ENCODE peak calls at places on chromosomes 3 and 15, in six cellular contexts. One of them, this sample, is unnamed.

GRCh38 chr3:73520931-73521461 is 103.7 kb downstream of the PDZRN3 start:
- DNase-seq in HepG2: no peak
- DNase-seq in endothelial cell of umbilical vein: no peak
- DNase-seq in stomach: no peak
- DNase-seq in HCT116: no peak
- DNase-seq in GM12878: no peak
- DNase-seq in this sample: peak; percentile 97

GRCh38 chr15:74928771-74929198 is 9.1 kb downstream of the COX5A start:
- DNase-seq in HCT116: no peak
- DNase-seq in GM12878: no peak
- DNase-seq in endothelial cell of umbilical vein: no peak
- DNase-seq in HepG2: peak; percentile 78
- DNase-seq in stomach: no peak
- DNase-seq in this sample: no peak

GRCh38 chr3:106635271-106635670 is 742.0 kb upstream of the CCDC54 start:
- DNase-seq in HCT116: no peak
- DNase-seq in GM12878: no peak
- DNase-seq in endothelial cell of umbilical vein: no peak
- DNase-seq in stomach: no peak
- DNase-seq in HepG2: no peak
- DNase-seq in this sample: no peak

GRCh38 chr3:140529096-140529495 is 148.8 kb upstream of the TRIM42 start:
- DNase-seq in HepG2: no peak
- DNase-seq in stomach: no peak
- DNase-seq in GM12878: no peak
- DNase-seq in HCT116: no peak
- DNase-seq in endothelial cell of umbilical vein: no peak
- DNase-seq in this sample: no peak

GRCh38 chr3:42902257-42902656 is 3.7 kb upstream of the ZNF662 start:
- DNase-seq in stomach: no peak
- DNase-seq in GM12878: no peak
- DNase-seq in HCT116: no peak
- DNase-seq in endothelial cell of umbilical vein: no peak
- DNase-seq in HepG2: no peak
- DNase-seq in this sample: no peak

GRCh38 chr15:40310001-40310959 is 2.5 kb upstream of the PLCB2 start:
- DNase-seq in HepG2: peak; percentile 46
- DNase-seq in stomach: peak; percentile 59
- DNase-seq in HCT116: peak; percentile 40
- DNase-seq in GM12878: peak; percentile 17
- DNase-seq in endothelial cell of umbilical vein: peak; percentile 55
- DNase-seq in this sample: peak; percentile 72

GRCh38 chr3:31412832-31413231 is 119.9 kb upstream of the STT3B start:
- DNase-seq in GM12878: no peak
- DNase-seq in HCT116: no peak
- DNase-seq in stomach: no peak
- DNase-seq in HepG2: no peak
- DNase-seq in endothelial cell of umbilical vein: no peak
- DNase-seq in this sample: no peak

GRCh38 chr3:58306662-58307286 is 454 bp downstream of the HTD2 start:
- DNase-seq in HCT116: no peak
- DNase-seq in endothelial cell of umbilical vein: peak; percentile 40
- DNase-seq in GM12878: no peak
- DNase-seq in HepG2: peak; percentile 55
- DNase-seq in stomach: peak; percentile 30
- DNase-seq in this sample: peak; percentile 70

GRCh38 chr3:39255503-39256325 is 24.1 kb downstream of the CX3CR1 start:
- DNase-seq in endothelial cell of umbilical vein: no peak
- DNase-seq in GM12878: peak; percentile 90
- DNase-seq in HepG2: no peak
- DNase-seq in stomach: no peak
- DNase-seq in HCT116: no peak
- DNase-seq in this sample: no peak

GRCh38 chr3:63975705-63976104 is 47.6 kb downstream of the PSMD6 start:
- DNase-seq in stomach: no peak
- DNase-seq in HepG2: peak; percentile 25
- DNase-seq in endothelial cell of umbilical vein: peak; percentile 23
- DNase-seq in HCT116: no peak
- DNase-seq in GM12878: no peak
- DNase-seq in this sample: peak; percentile 81

GRCh38 chr3:84601303-84601702 is 357.5 kb upstream of the CADM2 start:
- DNase-seq in HepG2: peak; percentile 23
- DNase-seq in stomach: no peak
- DNase-seq in GM12878: no peak
- DNase-seq in HCT116: no peak
- DNase-seq in endothelial cell of umbilical vein: no peak
- DNase-seq in this sample: no peak

GRCh38 chr3:111538687-111539086 is 3.3 kb upstream of the CD96 start:
- DNase-seq in HepG2: peak; percentile 13
- DNase-seq in HCT116: no peak
- DNase-seq in endothelial cell of umbilical vein: no peak
- DNase-seq in GM12878: no peak
- DNase-seq in stomach: no peak
- DNase-seq in this sample: no peak

GRCh38 chr3:69282191-69282590 is 103.7 kb downstream of the FRMD4B start:
- DNase-seq in GM12878: no peak
- DNase-seq in stomach: no peak
- DNase-seq in endothelial cell of umbilical vein: peak; percentile 34
- DNase-seq in HepG2: no peak
- DNase-seq in HCT116: no peak
- DNase-seq in this sample: no peak

DNA sequence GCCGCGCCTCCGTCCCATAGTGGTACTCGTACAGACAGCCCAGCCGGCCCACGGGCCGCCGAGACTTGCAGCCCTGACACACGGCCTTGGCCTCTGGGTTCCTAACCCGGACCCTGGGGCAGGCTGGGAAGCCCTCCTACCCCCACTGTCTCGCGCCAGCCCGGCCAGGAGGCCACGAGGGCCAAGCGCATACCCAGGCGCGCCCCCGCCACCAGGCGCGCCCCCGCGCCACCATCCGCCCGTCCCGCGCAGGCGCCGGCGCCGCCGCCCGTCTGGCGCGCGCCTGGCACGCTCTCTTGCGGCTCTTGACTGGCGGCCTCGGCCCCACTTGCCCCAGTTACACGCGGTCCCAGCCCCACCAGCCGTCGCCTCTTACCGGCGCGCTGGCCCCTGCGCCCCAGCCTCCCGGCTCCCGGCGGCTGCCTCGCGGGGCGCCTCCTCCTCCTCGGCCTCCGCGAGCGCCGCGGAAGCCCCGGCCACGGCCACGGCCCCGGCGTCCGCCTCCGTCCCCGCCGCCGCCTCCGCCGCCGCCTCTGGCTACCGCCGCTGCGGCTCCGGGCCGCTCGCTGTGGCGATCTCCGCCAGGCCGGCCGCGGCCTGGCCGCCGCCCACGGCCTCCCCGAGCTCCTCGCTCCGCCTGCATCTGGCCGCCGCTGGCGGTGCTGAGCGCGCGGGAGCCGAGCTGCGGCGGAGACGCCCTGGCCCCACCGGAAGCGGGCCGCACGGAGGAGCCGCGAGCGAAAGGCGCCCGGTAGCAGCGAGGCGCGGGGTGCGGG is 412 bp downstream of the AVEN start:
- DNase-seq in HepG2: peak; percentile 55
- DNase-seq in endothelial cell of umbilical vein: peak; percentile 75
- DNase-seq in HCT116: no peak
- DNase-seq in GM12878: no peak
- DNase-seq in stomach: peak; percentile 76
- DNase-seq in this sample: peak; percentile 88
- TF ChIP-seq POLR2A in HepG2: peak; percentile 75
- TF ChIP-seq POLR2A in endothelial cell of umbilical vein: peak; percentile 74
- TF ChIP-seq POLR2A in HCT116: peak; percentile 82
- TF ChIP-seq POLR2A in GM12878: peak; percentile 95
- TF ChIP-seq POLR2A in stomach: no peak
- TF ChIP-seq POLR2A in this sample: no peak

GRCh38 chr3:194300936-194301335 is 50.2 kb downstream of the CPN2 start:
- DNase-seq in stomach: no peak
- DNase-seq in HCT116: no peak
- DNase-seq in HepG2: no peak
- DNase-seq in GM12878: no peak
- DNase-seq in endothelial cell of umbilical vein: no peak
- DNase-seq in this sample: peak; percentile 53

GRCh38 chr3:194301730-194302129 is 49.4 kb downstream of the CPN2 start:
- DNase-seq in HepG2: no peak
- DNase-seq in HCT116: no peak
- DNase-seq in endothelial cell of umbilical vein: no peak
- DNase-seq in stomach: no peak
- DNase-seq in GM12878: no peak
- DNase-seq in this sample: peak; percentile 38

GRCh38 chr3:194298331-194299227 is 52.5 kb downstream of the CPN2 start:
- DNase-seq in HCT116: no peak
- DNase-seq in stomach: no peak
- DNase-seq in HepG2: no peak
- DNase-seq in GM12878: no peak
- DNase-seq in endothelial cell of umbilical vein: no peak
- DNase-seq in this sample: peak; percentile 65

GRCh38 chr3:194296832-194297666 is 54.1 kb downstream of the CPN2 start:
- DNase-seq in GM12878: no peak
- DNase-seq in stomach: no peak
- DNase-seq in HepG2: peak; percentile 59
- DNase-seq in HCT116: peak; percentile 22
- DNase-seq in endothelial cell of umbilical vein: no peak
- DNase-seq in this sample: peak; percentile 68

GRCh38 chr3:194300392-194300758 is 50.8 kb downstream of the CPN2 start:
- DNase-seq in HepG2: peak; percentile 53
- DNase-seq in GM12878: no peak
- DNase-seq in HCT116: no peak
- DNase-seq in endothelial cell of umbilical vein: no peak
- DNase-seq in stomach: peak; percentile 82
- DNase-seq in this sample: peak; percentile 96
- H3K27ac ChIP-seq in HepG2: no peak overlapping the region
- H3K27ac ChIP-seq in GM12878: no peak overlapping the region
- H3K27ac ChIP-seq in HCT116: peak overlapping the region; percentile 23
- H3K27ac ChIP-seq in endothelial cell of umbilical vein: no peak overlapping the region
- H3K27ac ChIP-seq in stomach: peak overlapping the region; percentile 88
- H3K27ac ChIP-seq in this sample: peak overlapping the region; percentile 77

GRCh38 chr3:25548836-25549235 is 115.9 kb downstream of the TOP2B start:
- DNase-seq in endothelial cell of umbilical vein: peak; percentile 75
- DNase-seq in HepG2: no peak
- DNase-seq in GM12878: no peak
- DNase-seq in stomach: no peak
- DNase-seq in HCT116: no peak
- DNase-seq in this sample: no peak

GRCh38 chr3:25547103-25547502 is 117.6 kb downstream of the TOP2B start:
- DNase-seq in HepG2: no peak
- DNase-seq in stomach: no peak
- DNase-seq in GM12878: no peak
- DNase-seq in endothelial cell of umbilical vein: no peak
- DNase-seq in HCT116: no peak
- DNase-seq in this sample: no peak

GRCh38 chr3:25542571-25543039 is 114.5 kb downstream of the RARB start:
- DNase-seq in GM12878: no peak
- DNase-seq in endothelial cell of umbilical vein: no peak
- DNase-seq in HepG2: no peak
- DNase-seq in HCT116: no peak
- DNase-seq in stomach: no peak
- DNase-seq in this sample: no peak

GRCh38 chr3:25552251-25552650 is 112.5 kb downstream of the TOP2B start:
- DNase-seq in endothelial cell of umbilical vein: no peak
- DNase-seq in HCT116: no peak
- DNase-seq in GM12878: no peak
- DNase-seq in stomach: no peak
- DNase-seq in HepG2: no peak
- DNase-seq in this sample: no peak

DNA sequence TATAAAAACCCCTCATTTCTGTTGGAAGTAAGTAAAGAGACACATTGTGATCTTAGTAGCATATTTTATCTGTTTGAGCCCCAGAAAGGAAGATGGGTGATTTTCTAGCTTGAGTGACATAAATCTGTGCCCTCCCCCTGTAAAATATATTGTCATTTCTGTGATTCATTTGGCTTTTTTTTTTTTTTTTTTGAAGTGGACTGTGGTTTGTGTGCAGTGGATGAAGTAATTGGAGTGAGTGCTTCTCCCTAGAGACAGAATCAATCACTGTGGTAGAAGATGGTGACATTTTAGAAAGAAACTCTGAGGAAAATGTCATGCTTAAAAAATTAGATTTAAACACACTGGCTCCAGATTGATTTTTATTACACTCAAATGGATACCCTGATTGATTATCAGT is 116.8 kb downstream of the TOP2B start:
- DNase-seq in endothelial cell of umbilical vein: no peak
- DNase-seq in HCT116: no peak
- DNase-seq in GM12878: no peak
- DNase-seq in stomach: no peak
- DNase-seq in HepG2: no peak
- DNase-seq in this sample: no peak
- TF ChIP-seq POLR2AphosphoS5 in endothelial cell of umbilical vein: no peak
- TF ChIP-seq POLR2AphosphoS5 in HCT116: no peak
- TF ChIP-seq POLR2AphosphoS5 in GM12878: no peak
- TF ChIP-seq POLR2AphosphoS5 in stomach: no peak
- TF ChIP-seq POLR2AphosphoS5 in HepG2: no peak
- TF ChIP-seq POLR2AphosphoS5 in this sample: no peak

DNA sequence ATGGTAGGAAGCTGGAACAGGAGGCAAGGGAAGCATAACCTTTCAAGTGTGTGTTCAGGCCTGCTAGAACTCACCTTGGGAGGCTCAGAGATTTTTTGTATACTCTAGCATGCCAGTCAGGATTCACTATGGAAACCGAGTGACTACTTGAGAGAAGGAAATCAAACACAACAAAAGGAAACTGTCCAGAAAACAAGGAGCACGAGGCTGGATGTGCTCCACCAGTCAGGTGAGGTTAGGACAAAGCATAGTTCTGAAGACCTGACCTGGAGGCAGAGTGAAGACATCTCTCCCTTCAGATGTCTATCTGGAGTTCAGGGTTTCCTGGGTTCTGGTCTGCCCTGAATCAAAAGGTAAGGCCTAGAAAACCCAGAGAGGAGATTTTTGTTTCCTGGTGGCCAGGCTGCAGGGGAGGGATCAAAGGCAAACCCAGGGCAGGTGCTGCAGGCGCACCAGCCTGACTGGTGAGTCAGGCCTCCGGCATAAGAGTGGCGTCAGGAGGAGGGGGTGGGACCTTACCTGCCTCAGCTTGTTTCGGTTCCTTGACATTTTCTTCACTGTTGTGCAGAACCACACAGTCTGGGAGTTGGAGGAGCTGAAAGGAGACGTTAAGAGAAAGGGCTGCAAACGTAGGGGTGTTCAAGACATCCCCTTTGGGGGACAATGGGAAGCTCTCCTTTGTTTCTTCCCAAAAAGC is 52.2 kb upstream of the OSBPL11 start:
- DNase-seq in endothelial cell of umbilical vein: no peak
- DNase-seq in stomach: peak; percentile 61
- DNase-seq in GM12878: no peak
- DNase-seq in HCT116: peak; percentile 57
- DNase-seq in HepG2: no peak
- DNase-seq in this sample: no peak
- TF ChIP-seq POLR2A in endothelial cell of umbilical vein: no peak
- TF ChIP-seq POLR2A in stomach: no peak
- TF ChIP-seq POLR2A in GM12878: no peak
- TF ChIP-seq POLR2A in HCT116: no peak
- TF ChIP-seq POLR2A in HepG2: no peak
- TF ChIP-seq POLR2A in this sample: no peak